ENCODE peak calls at places on chromosomes 3 and 15, in four cellular contexts. C, D, O and H are unnamed samples.

GRCh38 chr15:84929795-84930371 is 45.4 kb downstream of the SLC28A1 start:
- DNase-seq in C (peak; percentile 53), D (peak; percentile 86), O (peak; percentile 90), H (no peak)

GRCh38 chr3:105629725-105630124 is 239.1 kb downstream of the CBLB start:
- DNase-seq in C (no peak), D (no peak), O (no peak), H (no peak)

GRCh38 chr15:27449041-27449440 is 478.1 kb downstream of the GABRG3 start:
- DNase-seq in C (no peak), D (no peak), O (no peak), H (no peak)

GRCh38 chr15:80031841-80032240 is 27.6 kb upstream of the ZFAND6 start:
- DNase-seq in C (no peak), D (no peak), O (no peak), H (no peak)

GRCh38 chr15:96807361-96807760 is 476.9 kb downstream of the NR2F2 start:
- DNase-seq in C (no peak), D (no peak), O (no peak), H (no peak)

GRCh38 chr3:118949113-118949760 is 85.4 kb downstream of the IGSF11 start:
- DNase-seq in C (no peak), D (no peak), O (no peak), H (no peak)

GRCh38 chr15:61186905-61187865 is 41.9 kb downstream of the RORA start:
- DNase-seq in C (peak; percentile 29), D (no peak), O (no peak), H (no peak)

GRCh38 chr3:146164951-146165350 is 4.0 kb upstream of the PLOD2 start:
- DNase-seq in C (no peak), D (no peak), O (no peak), H (no peak)

DNA sequence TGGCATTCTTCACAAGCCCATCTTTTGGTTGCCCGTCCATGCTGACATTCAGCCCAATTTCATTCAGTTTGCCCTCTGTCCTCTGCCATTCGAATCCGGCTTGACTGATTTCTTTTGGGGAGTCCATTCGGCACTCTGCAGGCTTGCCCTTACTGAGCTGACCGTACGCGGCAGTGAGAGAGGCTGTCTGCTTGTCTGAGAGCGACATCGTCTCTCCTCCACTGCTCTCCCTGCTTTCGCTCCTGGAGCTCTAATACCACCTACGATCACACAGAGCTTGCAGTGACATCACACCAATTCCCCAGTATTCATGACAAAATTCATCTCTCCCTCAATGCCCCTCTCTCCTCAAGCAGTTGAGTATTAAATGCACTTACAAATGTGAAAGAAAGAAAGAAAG is 89.3 kb downstream of the DHX30 start:
- DNase-seq in C (no peak), D (no peak), O (no peak), H (no peak)
- H3K27ac ChIP-seq in C (no peak overlapping the region), D (no peak overlapping the region), O (no peak overlapping the region), H (no peak overlapping the region)

DNA sequence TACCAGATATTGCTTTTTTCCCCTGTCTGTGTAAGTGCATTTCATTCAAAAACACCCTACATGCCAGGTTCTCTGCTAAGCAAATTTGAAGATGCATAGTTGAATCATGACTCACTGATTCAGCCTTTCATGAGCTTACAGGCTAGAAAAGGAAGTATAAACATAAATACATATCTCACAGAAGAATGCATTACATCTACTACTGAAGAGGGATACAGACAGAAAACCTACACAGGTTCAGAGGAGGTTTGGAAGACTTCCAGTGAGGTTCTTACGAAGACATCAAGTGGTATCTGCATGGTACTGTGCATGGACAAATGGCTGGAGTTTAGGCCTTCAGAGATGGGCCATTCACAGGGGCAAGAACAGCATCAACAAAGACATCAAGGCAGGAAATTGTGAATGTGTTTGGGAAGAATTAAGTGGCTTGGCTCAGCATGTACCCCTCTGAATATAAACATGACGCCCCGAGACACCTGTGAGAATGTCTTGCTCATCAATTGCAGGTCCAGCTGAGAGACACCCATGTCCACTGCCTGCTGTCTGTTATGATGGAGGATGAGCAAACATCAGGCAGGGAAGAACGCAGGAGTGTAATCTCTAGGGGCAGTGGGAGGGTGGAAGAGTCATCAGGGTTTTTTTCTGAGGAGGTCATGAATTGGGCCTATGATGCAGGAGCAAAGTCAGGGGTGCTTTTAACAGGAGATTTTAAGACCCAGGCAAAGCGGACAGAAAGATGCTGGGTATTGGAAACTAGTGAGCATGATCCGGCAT is 105.1 kb upstream of the GALNT15 start:
- DNase-seq in C (no peak), D (no peak), O (peak; percentile 87), H (no peak)
- TF ChIP-seq JUND in C (peak; percentile 97), D (no peak), O (peak; percentile 76), H (no peak)

GRCh38 chr15:78209646-78210348 is 24.6 kb downstream of the ACSBG1 start:
- DNase-seq in C (no peak), D (no peak), O (no peak), H (no peak)
- TF ChIP-seq RFX5 in C (no peak), D (no peak), O (no peak), H (no peak)

GRCh38 chr3:72340056-72340455 is 508.2 kb downstream of the SHQ1 start:
- DNase-seq in C (no peak), D (no peak), O (no peak), H (no peak)
- H3K27ac ChIP-seq in C (no peak overlapping the region), D (no peak overlapping the region), O (no peak overlapping the region), H (no peak overlapping the region)

DNA sequence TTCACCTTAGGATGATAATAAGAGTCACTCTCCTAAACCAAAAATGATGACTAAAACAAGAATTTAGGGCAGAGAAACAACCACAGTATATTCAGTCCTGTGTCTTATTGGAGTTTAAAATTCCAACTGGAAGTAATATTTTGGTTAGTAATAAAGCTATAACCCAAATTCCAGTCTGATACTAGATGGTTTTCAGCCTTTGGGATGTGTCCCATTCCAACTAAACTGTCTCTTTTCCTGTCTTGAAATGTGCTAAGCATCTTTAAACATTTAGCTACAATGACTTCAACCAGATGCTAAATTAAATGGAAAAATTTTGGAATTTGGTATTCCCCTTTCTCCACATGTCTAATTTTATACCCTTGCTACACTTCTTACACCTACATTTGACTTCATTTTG is 510.0 kb downstream of the ROBO1 start:
- DNase-seq in C (no peak), D (no peak), O (no peak), H (no peak)
- TF ChIP-seq JUND in C (no peak), D (no peak), O (no peak), H (no peak)

GRCh38 chr3:134348524-134348923 is 25.7 kb downstream of the AMOTL2 start:
- DNase-seq in C (no peak), D (no peak), O (no peak), H (no peak)
- TF ChIP-seq RFX5 in C (no peak), D (no peak), O (no peak), H (no peak)